ENCODE peak calls at places on chromosome 10, in five cellular contexts. D, C, N, F and R are unnamed samples.

GRCh38 chr10:133231244-133231945 is 1.4 kb downstream of the UTF1 start:
- DNase-seq in C (no peak), N (no peak), D (no peak), F (no peak), R (no peak)

GRCh38 chr10:48929413-48929990 is 10.1 kb downstream of the LRRC18 start:
- DNase-seq in N (no peak), D (no peak), C (no peak), F (no peak), R (no peak)

GRCh38 chr10:17473228-17473950 is 19.0 kb upstream of the ST8SIA6 start:
- DNase-seq in C (no peak), F (no peak), N (no peak), D (no peak), R (no peak)

GRCh38 chr10:12050528-12050927 is 7.9 kb upstream of the UPF2 start:
- DNase-seq in C (no peak), N (no peak), D (no peak), F (no peak), R (no peak)

GRCh38 chr10:26483554-26483953 is 45.4 kb downstream of the APBB1IP start:
- DNase-seq in N (no peak), F (no peak), D (no peak), C (no peak), R (no peak)

GRCh38 chr10:122286872-122287271 is 15.8 kb downstream of the BTBD16 start:
- DNase-seq in C (no peak), F (peak), N (peak), D (peak), R (peak)

GRCh38 chr10:28532223-28532508 is 752 bp upstream of the WAC start:
- DNase-seq in F (peak), C (peak), N (peak), D (peak), R (peak)

GRCh38 chr10:49484501-49485230 is 54.3 kb downstream of the ERCC6 start:
- DNase-seq in N (no peak), F (no peak), D (no peak), C (no peak), R (no peak)

GRCh38 chr10:72081772-72082590 is 6.4 kb downstream of the SPOCK2 start:
- DNase-seq in N (no peak), C (no peak), F (no peak), D (no peak), R (no peak)

GRCh38 chr10:69453759-69454158 is 2.5 kb downstream of the TSPAN15 start:
- DNase-seq in C (no peak), F (no peak), N (no peak), D (no peak), R (no peak)

GRCh38 chr10:102230861-102231356 is 4.8 kb downstream of the ELOVL3 start:
- DNase-seq in D (peak), N (peak), F (no peak), C (peak), R (no peak)

GRCh38 chr10:91251430-91252056 is 31.1 kb downstream of the PCGF5 start:
- DNase-seq in N (no peak), D (peak), F (peak), C (peak), R (peak)

GRCh38 chr10:19815036-19815435 is 1.2 kb upstream of the PLXDC2 start:
- DNase-seq in N (no peak), C (no peak), D (no peak), F (no peak), R (no peak)

GRCh38 chr10:74586088-74586585 is 240.3 kb upstream of the KAT6B start:
- DNase-seq in N (no peak), F (no peak), D (no peak), C (peak), R (no peak)

GRCh38 chr10:19824397-19825342 is 8.4 kb downstream of the PLXDC2 start:
- DNase-seq in F (no peak), C (no peak), D (no peak), N (no peak), R (no peak)

GRCh38 chr10:103645141-103646054 is 151.9 kb downstream of the NEURL1 start:
- DNase-seq in F (peak), D (peak), C (no peak), N (peak), R (no peak)

GRCh38 chr10:44400553-44400952 is 15.7 kb upstream of the CXCL12 start:
- DNase-seq in C (no peak), N (no peak), D (no peak), F (no peak), R (no peak)

GRCh38 chr10:72316748-72317435 is 37.8 kb downstream of the DNAJB12 start:
- DNase-seq in C (no peak), N (peak), F (no peak), D (no peak), R (no peak)

GRCh38 chr10:17349717-17350116 is 104.7 kb downstream of the ST8SIA6 start:
- DNase-seq in F (no peak), N (no peak), D (no peak), C (no peak), R (no peak)

GRCh38 chr10:65907199-65907712 is 1018.6 kb upstream of the LRRTM3 start:
- DNase-seq in N (no peak), D (no peak), F (no peak), C (no peak), R (no peak)

GRCh38 chr10:78727728-78728127 is 341.0 kb upstream of the ZMIZ1 start:
- DNase-seq in N (no peak), D (no peak), C (no peak), F (no peak), R (no peak)

GRCh38 chr10:52276163-52276562 is 37.9 kb upstream of the DKK1 start:
- DNase-seq in C (no peak), D (no peak), F (no peak), N (no peak), R (no peak)

GRCh38 chr10:62076872-62077271 is 175.4 kb downstream of the ARID5B start:
- DNase-seq in C (no peak), N (no peak), F (peak), D (no peak), R (no peak)

GRCh38 chr10:87505366-87506113 is 847 bp downstream of the MINPP1 start:
- DNase-seq in N (peak), F (peak), C (peak), D (peak), R (peak)

GRCh38 chr10:107576746-107577145 is 412.2 kb upstream of the SORCS1 start:
- DNase-seq in D (peak), C (no peak), F (no peak), N (no peak), R (no peak)

GRCh38 chr10:26806557-26806956 is 54.2 kb downstream of the ABI1 start:
- DNase-seq in D (no peak), F (no peak), N (no peak), C (no peak), R (no peak)

GRCh38 chr10:130222381-130222780 is 86.2 kb downstream of the GLRX3 start:
- DNase-seq in D (no peak), C (no peak), N (peak), F (no peak), R (no peak)

GRCh38 chr10:60955957-60956425 is 12.0 kb upstream of the RHOBTB1 start:
- DNase-seq in F (no peak), N (no peak), C (no peak), D (peak), R (no peak)

GRCh38 chr10:11170993-11171416 is 153.3 kb downstream of the CELF2 start:
- DNase-seq in F (no peak), C (no peak), N (no peak), D (no peak), R (no peak)

GRCh38 chr10:78570633-78571032 is 498.1 kb upstream of the ZMIZ1 start:
- DNase-seq in N (no peak), F (no peak), C (no peak), D (no peak), R (no peak)

GRCh38 chr10:119337796-119338432 is 130.5 kb downstream of the GRK5 start:
- DNase-seq in N (peak), D (peak), C (no peak), F (no peak), R (no peak)